ENCODE peak calls at places on chromosomes 1 and 21, in ten cellular contexts. J is tibial artery, G is lower lobe of right lung, S is cardiac muscle cell, I is tibial nerve, K is IMR-90, M is left ventricle myocardium inferior, N is pancreas, H is HCT116, D is ovary. A is an unnamed sample. For H3K4me1 and H3K9me3, the result is how much of the 10 kb centered on the place peaks cover.

GRCh38 chr1:228777211-228777610 is 41.9 kb downstream of the RHOU start:
- DNase-seq in I (no peak), G (no peak), K (no peak), M (no peak), N (no peak), S (no peak), J (no peak), D (no peak), H (no peak), A (no peak)

GRCh38 chr21:9758888-9759287 is 762.5 kb upstream of the TPTE start:
- DNase-seq in G (no peak), N (no peak), M (no peak), S (no peak), K (no peak), D (no peak), H (no peak), I (no peak), J (no peak), A (no peak)

GRCh38 chr1:246020231-246020954 is 486.7 kb downstream of the SMYD3 start:
- DNase-seq in I (no peak), D (no peak), G (no peak), K (no peak), H (no peak), N (no peak), M (no peak), J (no peak), S (peak), A (no peak)

GRCh38 chr1:170415734-170416372 is 116.1 kb upstream of the GORAB start:
- DNase-seq in G (no peak), D (no peak), J (no peak), I (no peak), H (no peak), N (no peak), M (no peak), K (no peak), S (peak), A (no peak)

GRCh38 chr1:18938008-18938706 is 18.3 kb downstream of the IFFO2 start:
- DNase-seq in H (no peak), J (no peak), G (no peak), I (no peak), N (no peak), D (no peak), K (no peak), M (no peak), S (no peak), A (no peak)

GRCh38 chr1:21912038-21912758 is 24.9 kb downstream of the HSPG2 start:
- DNase-seq in H (no peak), D (no peak), J (no peak), G (no peak), M (no peak), I (no peak), N (no peak), S (no peak), K (no peak), A (no peak)

GRCh38 chr1:175116903-175117302 is 49.3 kb downstream of the TNN start:
- DNase-seq in M (no peak), N (no peak), I (no peak), D (no peak), H (no peak), K (no peak), S (no peak), G (no peak), J (no peak), A (no peak)

GRCh38 chr21:14531927-14532326 is 14.2 kb downstream of the SAMSN1 start:
- DNase-seq in D (no peak), G (no peak), H (no peak), K (no peak), J (no peak), I (no peak), M (no peak), N (no peak), S (no peak), A (no peak)

GRCh38 chr1:40004857-40005256 is 35.7 kb upstream of the CAP1 start:
- DNase-seq in G (no peak), M (no peak), I (no peak), H (no peak), J (no peak), K (no peak), N (no peak), S (no peak), D (no peak), A (no peak)

GRCh38 chr21:34974162-34974981 is 74.7 kb downstream of the RUNX1 start:
- DNase-seq in D (no peak), I (no peak), M (no peak), S (no peak), H (no peak), N (no peak), G (no peak), J (no peak), K (peak), A (no peak)

GRCh38 chr1:54851928-54852524 is 35.0 kb downstream of the DHCR24 start:
- DNase-seq in S (no peak), H (no peak), N (no peak), G (no peak), M (no peak), I (no peak), J (peak), D (no peak), K (no peak), A (no peak)

GRCh38 chr1:209335090-209335692 is 248.3 kb upstream of the CAMK1G start:
- DNase-seq in I (peak), N (peak), M (no peak), K (peak), S (peak), J (no peak), D (no peak), G (no peak), H (peak), A (no peak)

DNA sequence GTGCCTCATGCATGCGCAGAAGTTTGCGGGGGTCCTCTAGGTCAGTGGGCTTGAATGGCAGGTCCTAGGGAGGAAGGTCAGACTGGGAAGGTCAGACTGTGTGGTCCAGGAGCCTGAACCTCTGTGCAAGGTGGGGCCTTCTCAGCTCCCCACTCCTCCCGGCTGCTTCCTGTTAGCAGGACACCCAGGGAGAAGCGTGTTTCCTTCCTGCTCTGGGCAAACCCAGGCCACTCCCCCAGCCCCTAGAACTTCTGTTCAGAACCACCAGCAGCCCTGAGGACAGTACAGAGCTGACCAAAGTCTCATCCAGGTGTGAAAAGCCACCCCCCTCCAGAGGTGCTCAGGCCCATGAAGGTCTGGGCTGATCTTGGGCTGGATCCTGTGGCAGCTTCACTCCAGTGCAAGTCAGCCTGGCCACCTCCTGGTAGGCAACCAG is 29.9 kb downstream of the NAV1 start:
- DNase-seq in M (no peak), D (no peak), N (peak), S (no peak), J (no peak), I (no peak), K (no peak), H (no peak), G (peak), A (no peak)
- H3K4me1 ChIP-seq in M (half or more), D (under half), N (under half), S (under half), J (under half), I (under half), K (under half), H (under half), G (half or more), A (under half)

GRCh38 chr1:4083171-4084052 is 183.3 kb upstream of the C1orf174 start:
- DNase-seq in J (peak), H (no peak), N (no peak), K (no peak), I (no peak), S (no peak), D (no peak), M (no peak), G (no peak), A (no peak)

GRCh38 chr1:4081806-4082645 is 182.0 kb upstream of the C1orf174 start:
- DNase-seq in J (peak), D (no peak), N (no peak), H (no peak), M (no peak), K (no peak), I (no peak), G (no peak), S (no peak), A (no peak)

GRCh38 chr1:4084896-4085295 is 184.8 kb upstream of the C1orf174 start:
- DNase-seq in K (no peak), I (no peak), G (no peak), M (no peak), D (no peak), J (peak), H (no peak), S (no peak), N (no peak), A (no peak)

GRCh38 chr1:4084446-4084845 is 184.4 kb upstream of the C1orf174 start:
- DNase-seq in N (no peak), M (no peak), I (no peak), D (no peak), S (no peak), H (no peak), J (no peak), K (no peak), G (no peak), A (no peak)

DNA sequence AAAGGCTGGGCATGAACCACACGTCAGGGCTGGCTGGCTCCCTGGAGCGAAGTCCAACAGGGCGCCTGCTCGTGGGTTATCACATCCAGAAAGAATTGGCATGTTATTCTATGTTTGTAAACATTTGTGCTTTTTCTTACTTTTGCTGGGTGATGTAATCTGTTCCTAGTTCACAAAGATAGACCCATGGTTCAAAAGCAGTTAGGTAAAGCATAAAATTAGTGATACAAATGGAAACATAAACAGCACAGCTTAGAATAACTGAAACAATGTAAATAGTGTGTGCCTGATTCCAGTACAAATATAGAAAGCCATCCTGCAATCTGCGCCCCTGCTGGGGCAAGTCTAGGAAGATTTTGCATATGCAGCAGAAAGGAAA is 184.0 kb upstream of the C1orf174 start:
- DNase-seq in J (no peak), I (no peak), H (no peak), M (no peak), G (no peak), N (no peak), S (no peak), K (no peak), D (no peak), A (no peak)
- H3K9me3 ChIP-seq in J (under half), I (under half), H (under half), M (under half), G (under half), N (under half), S (under half), K (under half), D (under half), A (under half)

DNA sequence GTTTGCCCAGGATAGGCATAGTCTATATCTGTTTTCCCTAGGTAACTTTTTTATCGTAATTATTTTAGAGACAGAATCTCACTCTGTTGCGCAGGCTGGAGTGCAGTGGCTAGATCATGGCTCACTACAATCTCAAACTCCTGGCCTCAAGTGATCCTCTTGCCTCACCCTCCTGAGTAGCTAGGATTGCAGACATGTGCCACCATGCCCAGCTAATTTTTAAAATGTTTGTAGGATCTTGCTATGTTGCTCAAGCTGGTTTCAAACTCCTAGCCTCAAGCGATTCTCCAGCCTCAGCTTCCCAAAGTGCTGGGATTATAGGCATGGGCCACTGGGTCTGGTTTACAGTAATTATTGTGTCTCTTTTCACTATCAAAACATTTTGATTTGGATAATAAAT is 58.6 kb upstream of the SOX13 start:
- DNase-seq in S (no peak), N (no peak), I (no peak), H (no peak), K (no peak), D (no peak), J (no peak), G (no peak), M (no peak), A (no peak)
- H3K4me3 ChIP-seq in S (no peak), N (no peak), I (no peak), H (no peak), K (no peak), D (no peak), J (no peak), G (no peak), M (no peak), A (no peak)

GRCh38 chr1:182335771-182336170 is 55.8 kb downstream of the GLUL start:
- DNase-seq in S (no peak), K (no peak), I (no peak), J (no peak), G (no peak), H (no peak), D (no peak), M (no peak), N (no peak), A (no peak)

GRCh38 chr1:182338806-182339370 is 52.7 kb downstream of the GLUL start:
- DNase-seq in M (no peak), J (no peak), N (no peak), D (no peak), G (no peak), H (no peak), K (no peak), S (no peak), I (no peak), A (no peak)

GRCh38 chr1:182339684-182340083 is 51.9 kb downstream of the GLUL start:
- DNase-seq in I (no peak), K (no peak), S (no peak), N (no peak), G (no peak), M (no peak), H (no peak), J (no peak), D (no peak), A (no peak)

GRCh38 chr1:182337736-182338571 is 53.6 kb downstream of the GLUL start:
- DNase-seq in K (no peak), S (peak), G (no peak), M (peak), J (no peak), H (no peak), D (peak), N (no peak), I (peak), A (peak)

GRCh38 chr1:182340233-182341058 is 51.1 kb downstream of the GLUL start:
- DNase-seq in G (no peak), J (no peak), I (no peak), S (peak), H (no peak), M (no peak), D (no peak), N (no peak), K (no peak), A (no peak)
- H3K4me1 ChIP-seq in G (under half), J (under half), I (under half), S (under half), H (under half), M (under half), D (under half), N (under half), K (under half), A (under half)

GRCh38 chr1:236920270-236920894 is 83.9 kb downstream of the MT1HL1 start:
- DNase-seq in J (no peak), G (no peak), S (no peak), K (no peak), N (no peak), D (no peak), I (no peak), M (no peak), H (no peak), A (no peak)
- H3K9me3 ChIP-seq in J (under half), G (under half), S (under half), K (under half), N (under half), D (under half), I (under half), M (under half), H (under half), A (under half)